ENCODE peak calls at places on chromosomes 7 and 10, in four cellular contexts. R is prostate gland; L is naive thymus-derived CD4-positive, alpha-beta T cell; B is neural progenitor cell. C is an unnamed sample.

GRCh38 chr10:99394761-99395386 is 35.5 kb downstream of the GOT1 start:
- DNase-seq in R (peak; percentile 65), L (no peak), B (no peak), C (no peak)

GRCh38 chr10:101595591-101596433 is 7.7 kb downstream of the DPCD start:
- DNase-seq in R (no peak), L (no peak), B (no peak), C (no peak)

GRCh38 chr10:77554996-77555397 is 82.6 kb downstream of the KCNMA1 start:
- DNase-seq in R (no peak), L (no peak), B (no peak), C (no peak)

GRCh38 chr7:65475734-65476319 is 102.2 kb downstream of the ZNF92 start:
- DNase-seq in R (no peak), L (no peak), B (no peak), C (peak; percentile 85)

GRCh38 chr7:143074141-143074540 is 22.0 kb downstream of the OR6V1 start:
- DNase-seq in R (no peak), L (no peak), B (no peak), C (no peak)

GRCh38 chr7:45188736-45189135 is 31.1 kb downstream of the RAMP3 start:
- DNase-seq in R (no peak), L (no peak), B (no peak), C (no peak)

GRCh38 chr7:96388620-96389383 is 66.9 kb upstream of the SLC25A13 start:
- DNase-seq in R (no peak), L (no peak), B (no peak), C (no peak)

GRCh38 chr7:132118641-132119040 is 457.6 kb downstream of the PLXNA4 start:
- DNase-seq in R (no peak), L (no peak), B (no peak), C (no peak)

GRCh38 chr10:110701618-110701971 is 57.5 kb downstream of the RBM20 start:
- DNase-seq in R (no peak), L (no peak), B (peak; percentile 82), C (no peak)

GRCh38 chr7:4523219-4523618 is 158.9 kb upstream of the FOXK1 start:
- DNase-seq in R (no peak), L (no peak), B (no peak), C (no peak)

GRCh38 chr7:28190077-28190476 is 9.5 kb upstream of the JAZF1 start:
- DNase-seq in R (no peak), L (no peak), B (no peak), C (no peak)

GRCh38 chr7:131074585-131074984 is 253.1 kb upstream of the MKLN1 start:
- DNase-seq in R (no peak), L (no peak), B (no peak), C (no peak)

GRCh38 chr7:66597472-66597871 is 31.2 kb upstream of the KCTD7 start:
- DNase-seq in R (no peak), L (no peak), B (no peak), C (no peak)

GRCh38 chr7:55193245-55193644 is 171.9 kb upstream of the LANCL2 start:
- DNase-seq in R (no peak), L (no peak), B (no peak), C (no peak)

GRCh38 chr7:140358771-140359095 is 39.6 kb downstream of the SLC37A3 start:
- DNase-seq in R (no peak), L (no peak), B (no peak), C (no peak)

GRCh38 chr10:4546500-4546899 is 279.5 kb upstream of the AKR1E2 start:
- DNase-seq in R (no peak), L (no peak), B (no peak), C (no peak)

GRCh38 chr7:103640031-103640779 is 194.2 kb upstream of the SLC26A5 start:
- DNase-seq in R (no peak), L (no peak), B (no peak), C (no peak)

GRCh38 chr7:14936530-14936929 is 34.0 kb upstream of the DGKB start:
- DNase-seq in R (no peak), L (no peak), B (peak; percentile 2), C (no peak)

GRCh38 chr7:14934831-14935230 is 32.3 kb upstream of the DGKB start:
- DNase-seq in R (no peak), L (no peak), B (no peak), C (no peak)

GRCh38 chr7:14931511-14932215 is 29.1 kb upstream of the DGKB start:
- DNase-seq in R (no peak), L (no peak), B (no peak), C (no peak)

GRCh38 chr7:14938181-14938580 is 35.6 kb upstream of the DGKB start:
- DNase-seq in R (no peak), L (no peak), B (no peak), C (no peak)

DNA sequence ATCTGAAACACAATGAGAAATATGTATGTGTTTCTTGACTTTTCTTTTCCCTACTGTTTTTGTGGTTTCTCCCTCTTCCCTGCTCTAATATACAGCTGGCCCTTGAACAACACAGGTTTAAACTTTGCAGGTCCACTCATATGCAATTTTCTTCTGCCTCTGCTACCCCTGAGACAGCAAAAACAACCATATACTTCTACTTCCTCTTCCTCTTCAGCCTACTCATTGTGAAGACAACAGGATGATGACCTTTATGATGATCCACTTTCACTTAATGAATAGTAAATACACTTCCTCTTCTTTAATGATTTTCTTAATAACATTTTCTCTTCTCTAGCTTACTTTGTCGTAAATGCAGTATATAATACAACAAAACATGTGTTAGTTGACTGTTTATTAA is 35.0 kb upstream of the DGKB start:
- DNase-seq in R (no peak), L (no peak), B (no peak), C (no peak)
- H3K36me3 ChIP-seq in R (no peaks in the 10 kb centered on the region), L (no peaks in the 10 kb centered on the region), B (no peaks in the 10 kb centered on the region), C (no peaks in the 10 kb centered on the region)

GRCh38 chr10:44575601-44576380 is 190.9 kb upstream of the CXCL12 start:
- DNase-seq in R (no peak), L (no peak), B (no peak), C (no peak)

GRCh38 chr10:44569193-44570091 is 184.5 kb upstream of the CXCL12 start:
- DNase-seq in R (no peak), L (no peak), B (no peak), C (no peak)

GRCh38 chr10:44574596-44575480 is 189.9 kb upstream of the CXCL12 start:
- DNase-seq in R (no peak), L (no peak), B (no peak), C (no peak)

GRCh38 chr10:44571701-44572100 is 186.8 kb upstream of the CXCL12 start:
- DNase-seq in R (no peak), L (no peak), B (no peak), C (no peak)

GRCh38 chr10:44572146-44572545 is 187.2 kb upstream of the CXCL12 start:
- DNase-seq in R (no peak), L (no peak), B (no peak), C (no peak)
- H3K36me3 ChIP-seq in R (no peaks in the 10 kb centered on the region), L (no peaks in the 10 kb centered on the region), B (no peaks in the 10 kb centered on the region), C (no peaks in the 10 kb centered on the region)

GRCh38 chr10:132468651-132469050 is 68.9 kb upstream of the INPP5A start:
- DNase-seq in R (no peak), L (no peak), B (no peak), C (no peak)

GRCh38 chr10:132470306-132471124 is 67.1 kb upstream of the INPP5A start:
- DNase-seq in R (no peak), L (no peak), B (no peak), C (no peak)

GRCh38 chr10:132469197-132469942 is 68.2 kb upstream of the INPP5A start:
- DNase-seq in R (no peak), L (no peak), B (no peak), C (no peak)

GRCh38 chr10:132471484-132471883 is 66.1 kb upstream of the INPP5A start:
- DNase-seq in R (no peak), L (no peak), B (no peak), C (no peak)

GRCh38 chr10:132471125-132471451 is 66.5 kb upstream of the INPP5A start:
- DNase-seq in R (no peak), L (no peak), B (no peak), C (no peak)
- H3K36me3 ChIP-seq in R (no peaks in the 10 kb centered on the region), L (no peaks in the 10 kb centered on the region), B (no peaks in the 10 kb centered on the region), C (no peaks in the 10 kb centered on the region)

GRCh38 chr7:157413881-157414701 is 77.3 kb downstream of the DNAJB6 start:
- DNase-seq in R (no peak), L (no peak), B (no peak), C (no peak)
- H3K36me3 ChIP-seq in R (no peaks in the 10 kb centered on the region), L (peaks cover 71% of the 10 kb centered on the region), B (no peaks in the 10 kb centered on the region), C (peaks cover 16% of the 10 kb centered on the region)

GRCh38 chr7:99040104-99040958 is 103.6 kb downstream of the SMURF1 start:
- DNase-seq in R (peak; percentile 86), L (peak; percentile 52), B (peak; percentile 93), C (peak; percentile 39)
- H3K36me3 ChIP-seq in R (peaks cover 7% of the 10 kb centered on the region), L (peaks cover 86% of the 10 kb centered on the region), B (peaks cover 4% of the 10 kb centered on the region), C (peaks cover 89% of the 10 kb centered on the region)

GRCh38 chr10:46005383-46005782 is 25.0 kb downstream of the NCOA4 start:
- DNase-seq in R (no peak), L (no peak), B (no peak), C (no peak)

GRCh38 chr10:46002916-46003693 is 27.3 kb downstream of the NCOA4 start:
- DNase-seq in R (no peak), L (no peak), B (no peak), C (no peak)

GRCh38 chr10:45997994-45998763 is 25.9 kb downstream of the TIMM23 start:
- DNase-seq in R (no peak), L (no peak), B (no peak), C (no peak)

GRCh38 chr10:45997557-45997956 is 25.3 kb downstream of the TIMM23 start:
- DNase-seq in R (no peak), L (no peak), B (no peak), C (no peak)

GRCh38 chr10:46001187-46001756 is 29.0 kb downstream of the TIMM23 start:
- DNase-seq in R (no peak), L (no peak), B (no peak), C (no peak)
- H3K36me3 ChIP-seq in R (no peaks in the 10 kb centered on the region), L (peaks cover 70% of the 10 kb centered on the region), B (peaks cover 6% of the 10 kb centered on the region), C (peaks cover 73% of the 10 kb centered on the region)

DNA sequence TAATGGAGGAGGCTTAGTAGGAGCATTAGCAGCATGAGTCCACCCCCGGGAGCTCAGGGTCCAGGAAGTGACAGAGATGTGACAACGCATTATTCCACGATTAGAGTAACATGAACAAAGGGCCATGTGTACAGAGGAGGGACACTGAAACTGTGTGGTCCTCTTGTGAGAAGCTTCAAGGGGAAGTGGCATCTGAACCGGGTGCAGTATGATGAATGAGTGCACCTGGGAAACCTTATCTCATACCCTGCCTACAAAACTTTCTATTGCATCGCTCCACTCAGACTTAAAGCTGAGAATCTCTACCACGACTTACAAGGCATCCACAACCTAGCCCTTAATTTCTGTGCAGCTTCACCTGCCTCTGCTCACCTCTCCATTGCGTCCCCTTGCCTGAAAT is 115.3 kb upstream of the AMPH start:
- DNase-seq in R (no peak), L (no peak), B (no peak), C (no peak)
- H3K36me3 ChIP-seq in R (no peaks in the 10 kb centered on the region), L (peaks cover 42% of the 10 kb centered on the region), B (no peaks in the 10 kb centered on the region), C (peaks cover 66% of the 10 kb centered on the region)

GRCh38 chr10:124989526-124989925 is 47.6 kb downstream of the ZRANB1 start:
- DNase-seq in R (peak; percentile 8), L (no peak), B (no peak), C (no peak)
- H3K36me3 ChIP-seq in R (no peaks in the 10 kb centered on the region), L (peaks cover 22% of the 10 kb centered on the region), B (peaks cover 6% of the 10 kb centered on the region), C (peaks cover 31% of the 10 kb centered on the region)